ENCODE peak calls at places on chromosomes 12 and 14, in six cellular contexts. V, E, T, N, C and L are unnamed samples. For H3K4me1, the result is how much of the 10 kb centered on the place peaks cover.

GRCh38 chr14:42683690-42684089 is 1077.0 kb downstream of the LRFN5 start:
- DNase-seq in V (peak), E (no peak), T (no peak), N (no peak), C (no peak), L (no peak)

GRCh38 chr12:4610481-4610880 is 38.4 kb downstream of the AKAP3 start:
- DNase-seq in V (no peak), E (no peak), T (no peak), N (no peak), C (no peak), L (no peak)

GRCh38 chr12:7985802-7986418 is 46.6 kb upstream of the FOXJ2 start:
- DNase-seq in V (no peak), E (no peak), T (no peak), N (no peak), C (no peak), L (peak)

GRCh38 chr14:22391908-22392307 is 197.1 kb downstream of the DAD1 start:
- DNase-seq in V (peak), E (peak), T (peak), N (peak), C (no peak), L (peak)

GRCh38 chr14:104086661-104087461 is 1.4 kb downstream of the ASPG start:
- DNase-seq in V (no peak), E (peak), T (no peak), N (no peak), C (no peak), L (no peak)

GRCh38 chr12:6363010-6363329 is 12.4 kb downstream of the SCNN1A start:
- DNase-seq in V (no peak), E (no peak), T (no peak), N (no peak), C (no peak), L (no peak)

GRCh38 chr14:93727039-93727740 is 61.1 kb downstream of the PRIMA1 start:
- DNase-seq in V (no peak), E (no peak), T (no peak), N (no peak), C (no peak), L (no peak)

GRCh38 chr12:107859367-107859766 is 84.9 kb downstream of the ASCL4 start:
- DNase-seq in V (no peak), E (no peak), T (no peak), N (no peak), C (no peak), L (no peak)

GRCh38 chr12:49511410-49511809 is 27.4 kb upstream of the KCNH3 start:
- DNase-seq in V (no peak), E (no peak), T (no peak), N (no peak), C (no peak), L (no peak)

GRCh38 chr12:480831-481230 is 21.1 kb downstream of the B4GALNT3 start:
- DNase-seq in V (peak), E (no peak), T (no peak), N (no peak), C (no peak), L (peak)

GRCh38 chr12:52783563-52784316 is 6.6 kb upstream of the KRT76 start:
- DNase-seq in V (no peak), E (no peak), T (no peak), N (no peak), C (peak), L (no peak)

GRCh38 chr14:67964391-67964812 is 144.8 kb downstream of the RAD51B start:
- DNase-seq in V (peak), E (no peak), T (peak), N (peak), C (no peak), L (no peak)

GRCh38 chr12:95545731-95546490 is 5.4 kb downstream of the USP44 start:
- DNase-seq in V (no peak), E (no peak), T (no peak), N (no peak), C (no peak), L (no peak)

GRCh38 chr12:46908236-46908935 is 82.6 kb upstream of the SLC38A4 start:
- DNase-seq in V (peak), E (peak), T (peak), N (no peak), C (no peak), L (no peak)

GRCh38 chr12:101230547-101230946 is 20.5 kb upstream of the SLC5A8 start:
- DNase-seq in V (peak), E (no peak), T (no peak), N (no peak), C (no peak), L (no peak)

GRCh38 chr14:99236386-99237133 is 35.4 kb downstream of the BCL11B start:
- DNase-seq in V (no peak), E (no peak), T (no peak), N (no peak), C (no peak), L (no peak)

GRCh38 chr12:30296486-30296885 is 399.2 kb downstream of the IPO8 start:
- DNase-seq in V (no peak), E (no peak), T (no peak), N (no peak), C (no peak), L (no peak)

GRCh38 chr12:3533703-3534386 is 42.8 kb downstream of the PRMT8 start:
- DNase-seq in V (peak), E (peak), T (no peak), N (no peak), C (peak), L (no peak)

GRCh38 chr12:49296034-49296835 is 1.3 kb downstream of the PRPH start:
- DNase-seq in V (no peak), E (peak), T (no peak), N (peak), C (no peak), L (peak)

GRCh38 chr12:94644622-94645021 is 5.7 kb downstream of the TMCC3 start:
- DNase-seq in V (peak), E (no peak), T (peak), N (no peak), C (no peak), L (no peak)

GRCh38 chr12:6772331-6772695 is at the start of gene LAG3:
- DNase-seq in V (no peak), E (peak), T (no peak), N (no peak), C (no peak), L (no peak)

GRCh38 chr12:125434936-125435443 is 369.8 kb downstream of the AACS start:
- DNase-seq in V (no peak), E (no peak), T (no peak), N (no peak), C (no peak), L (no peak)

GRCh38 chr14:52553002-52553670 is 500 bp downstream of the GPR137C start:
- DNase-seq in V (peak), E (peak), T (no peak), N (no peak), C (peak), L (peak)

GRCh38 chr12:106080111-106080732 is 58.5 kb downstream of the NUAK1 start:
- DNase-seq in V (peak), E (no peak), T (no peak), N (no peak), C (no peak), L (no peak)

GRCh38 chr12:14213542-14213941 is 151.9 kb upstream of the ATF7IP start:
- DNase-seq in V (no peak), E (no peak), T (peak), N (no peak), C (no peak), L (no peak)

GRCh38 chr12:100576311-100577036 is 3.0 kb downstream of the GAS2L3 start:
- DNase-seq in V (peak), E (no peak), T (no peak), N (peak), C (no peak), L (no peak)

GRCh38 chr12:91813701-91814100 is 331.9 kb downstream of the BTG1 start:
- DNase-seq in V (no peak), E (no peak), T (no peak), N (no peak), C (no peak), L (no peak)

GRCh38 chr12:15527201-15527782 is 205.0 kb downstream of the PTPRO start:
- DNase-seq in V (peak), E (peak), T (no peak), N (peak), C (no peak), L (no peak)

GRCh38 chr14:73700325-73700724 is 13.9 kb downstream of the PNMA1 start:
- DNase-seq in V (no peak), E (no peak), T (no peak), N (no peak), C (no peak), L (no peak)

GRCh38 chr14:96265387-96265786 is 9.4 kb downstream of the BDKRB1 start:
- DNase-seq in V (no peak), E (no peak), T (no peak), N (no peak), C (no peak), L (no peak)

GRCh38 chr12:71948390-71948789 is 9.7 kb downstream of the TPH2 start:
- DNase-seq in V (no peak), E (no peak), T (no peak), N (no peak), C (no peak), L (no peak)

DNA sequence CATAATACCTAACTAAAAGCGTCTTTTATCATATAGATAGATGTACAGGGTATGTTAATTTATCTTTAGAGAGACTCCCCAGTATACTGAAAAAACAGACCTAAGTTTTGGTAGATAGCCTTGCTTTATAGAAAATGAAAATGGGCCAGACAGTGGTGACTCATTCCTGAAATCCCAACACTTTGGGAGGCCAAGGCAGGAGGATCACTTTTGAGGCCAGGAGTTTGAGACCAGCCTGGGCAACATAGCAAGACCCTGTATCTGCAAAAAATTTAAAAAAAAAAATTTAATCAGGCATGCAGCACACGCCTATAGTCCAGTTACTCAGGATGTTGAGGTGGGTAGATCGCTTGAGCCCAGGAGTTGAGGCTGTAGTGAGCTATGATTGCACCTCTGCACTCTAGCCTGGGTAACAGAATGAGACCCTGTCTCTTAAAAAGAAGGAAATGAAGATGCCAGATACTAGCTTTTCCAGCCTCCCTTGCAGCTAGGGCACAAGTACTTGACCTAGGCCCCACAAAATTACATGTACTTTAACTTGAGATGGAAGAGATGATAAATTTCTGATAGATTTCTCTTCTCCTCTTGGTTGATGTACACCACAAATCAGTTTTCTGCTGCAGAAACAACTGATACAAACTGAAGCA is 17.1 kb downstream of the RAP1B start:
- DNase-seq in V (no peak), E (no peak), T (no peak), N (peak), C (no peak), L (no peak)
- H3K4me1 ChIP-seq in V (under half), E (half or more), T (under half), N (under half), C (under half), L (under half)

DNA sequence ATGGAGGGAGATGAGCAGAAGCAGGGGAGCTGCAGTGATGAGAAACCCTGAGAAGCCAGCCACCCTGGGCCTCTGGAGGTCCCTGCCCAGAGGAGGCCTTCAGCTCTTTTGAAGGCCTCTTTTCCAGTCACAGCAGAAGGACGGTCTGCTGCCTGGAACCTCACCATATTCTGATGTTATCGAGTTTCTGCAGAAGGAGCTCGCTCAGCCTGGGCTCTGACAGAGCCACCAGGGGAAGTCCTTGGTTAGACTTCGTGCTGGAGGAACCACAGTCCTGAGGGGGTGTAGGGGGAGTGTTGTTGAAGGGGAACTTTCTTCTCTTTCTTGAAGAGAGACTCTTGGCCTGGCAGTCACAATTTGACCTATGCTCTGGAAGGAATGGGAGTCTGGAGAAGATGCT is 25.1 kb upstream of the BATF start:
- DNase-seq in V (no peak), E (no peak), T (no peak), N (no peak), C (no peak), L (no peak)
- TF ChIP-seq CTCF in V (no peak), E (no peak), T (no peak), N (no peak), C (no peak), L (no peak)

GRCh38 chr14:61281186-61281676 is at the start of gene TMEM30B:
- DNase-seq in V (no peak), E (peak), T (peak), N (no peak), C (no peak), L (peak)
- H3K4me3 ChIP-seq in V (peak), E (peak), T (peak), N (peak), C (peak), L (peak)

DNA sequence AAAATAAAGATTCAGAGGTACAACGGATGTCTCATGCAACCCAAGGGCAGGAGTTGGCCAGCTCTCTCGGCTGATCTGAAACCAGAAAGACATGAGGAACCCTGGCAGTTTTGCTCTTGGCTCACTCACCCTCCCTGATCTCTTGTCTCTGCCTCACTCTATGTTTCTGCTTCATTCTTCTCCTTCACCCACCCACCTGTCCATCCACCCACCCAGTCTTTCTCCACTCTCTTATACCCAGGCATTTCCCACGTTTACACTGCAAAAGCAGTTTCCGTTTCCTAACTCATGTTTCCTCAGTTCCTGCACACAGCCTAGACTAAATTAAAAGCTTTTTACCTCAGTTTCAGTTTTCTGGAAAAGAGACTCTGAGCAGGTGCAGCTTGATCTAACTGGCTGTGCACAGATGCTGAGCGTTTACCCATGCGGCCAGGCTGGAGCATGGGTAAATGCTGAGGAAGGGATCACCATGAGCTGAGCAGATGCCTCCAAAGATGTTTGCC is 157.6 kb downstream of the PRKCH start:
- DNase-seq in V (no peak), E (no peak), T (no peak), N (no peak), C (no peak), L (no peak)
- H3K4me1 ChIP-seq in V (under half), E (half or more), T (half or more), N (half or more), C (under half), L (under half)

GRCh38 chr14:106039400-106039799 is 513.0 kb downstream of the TMEM121 start:
- DNase-seq in V (no peak), E (peak), T (no peak), N (peak), C (no peak), L (peak)
- TF ChIP-seq CTCF in V (no peak), E (peak), T (no peak), N (peak), C (no peak), L (peak)